ENCODE peak calls at places on chromosomes 5 and 9, in nine cellular contexts. N, Q, D, C, K, R, B, U and O are unnamed samples.

GRCh38 chr9:70642421-70642820 is 228.0 kb upstream of the KLF9 start:
- DNase-seq in C (no peak), B (no peak), Q (no peak), D (no peak), K (peak; percentile 30), R (no peak), U (no peak), N (no peak), O (no peak)

GRCh38 chr9:1320041-1320440 is 269.9 kb downstream of the DMRT2 start:
- DNase-seq in C (no peak), B (no peak), Q (no peak), R (no peak), N (no peak), D (no peak), U (no peak), K (no peak), O (no peak)

GRCh38 chr9:135955981-135956797 is 5.0 kb downstream of the UBAC1 start:
- DNase-seq in U (no peak), K (no peak), R (no peak), N (no peak), C (no peak), Q (no peak), B (no peak), D (no peak), O (no peak)

GRCh38 chr9:129506041-129506440 is 114.9 kb downstream of the C9orf50 start:
- DNase-seq in N (no peak), U (no peak), C (no peak), R (no peak), K (no peak), Q (no peak), B (no peak), D (no peak), O (no peak)

GRCh38 chr5:10632110-10632903 is 68.4 kb downstream of the ANKRD33B start:
- DNase-seq in C (no peak), R (no peak), D (peak; percentile 32), K (no peak), B (peak; percentile 77), Q (peak; percentile 34), U (peak; percentile 83), N (peak; percentile 30), O (no peak)

GRCh38 chr5:20113031-20113685 is 125.2 kb upstream of the CDH18 start:
- DNase-seq in U (no peak), K (no peak), R (peak; percentile 42), Q (no peak), D (no peak), N (no peak), B (peak; percentile 8), C (no peak), O (no peak)

GRCh38 chr5:77138981-77139380 is 51.9 kb upstream of the ZBED3 start:
- DNase-seq in U (peak; percentile 93), R (peak; percentile 39), B (peak; percentile 52), Q (no peak), K (peak; percentile 62), D (no peak), C (peak; percentile 41), N (peak; percentile 45), O (peak; percentile 7)

GRCh38 chr9:4604678-4605095 is 57.4 kb upstream of the PLPP6 start:
- DNase-seq in U (peak; percentile 74), N (peak; percentile 67), C (peak; percentile 69), K (peak; percentile 72), D (peak; percentile 22), Q (peak; percentile 96), B (peak; percentile 80), R (peak; percentile 73), O (peak; percentile 56)

GRCh38 chr5:32538031-32538547 is 47.3 kb upstream of the SUB1 start:
- DNase-seq in C (no peak), N (no peak), B (no peak), K (no peak), Q (no peak), D (no peak), R (peak; percentile 33), U (no peak), O (no peak)

GRCh38 chr5:134784946-134785620 is 26.5 kb downstream of the DDX46 start:
- DNase-seq in B (peak; percentile 43), N (peak; percentile 60), C (no peak), R (peak; percentile 32), K (no peak), U (peak; percentile 25), Q (no peak), D (no peak), O (peak; percentile 78)

GRCh38 chr5:23139338-23140171 is 286.4 kb upstream of the CDH12 start:
- DNase-seq in Q (no peak), N (peak; percentile 5), U (peak; percentile 36), R (peak; percentile 25), D (no peak), B (peak; percentile 27), K (peak; percentile 0), C (no peak), O (no peak)

GRCh38 chr9:96219615-96220257 is 82.2 kb downstream of the HSD17B3 start:
- DNase-seq in B (peak; percentile 18), D (no peak), K (peak; percentile 51), Q (peak; percentile 28), U (peak; percentile 61), N (peak; percentile 18), R (peak; percentile 26), C (no peak), O (peak; percentile 34)

GRCh38 chr5:72760259-72760658 is 56.2 kb upstream of the TNPO1 start:
- DNase-seq in R (peak; percentile 10), B (peak; percentile 54), K (peak; percentile 72), C (no peak), D (no peak), Q (no peak), N (no peak), U (peak; percentile 59), O (peak; percentile 2)

DNA sequence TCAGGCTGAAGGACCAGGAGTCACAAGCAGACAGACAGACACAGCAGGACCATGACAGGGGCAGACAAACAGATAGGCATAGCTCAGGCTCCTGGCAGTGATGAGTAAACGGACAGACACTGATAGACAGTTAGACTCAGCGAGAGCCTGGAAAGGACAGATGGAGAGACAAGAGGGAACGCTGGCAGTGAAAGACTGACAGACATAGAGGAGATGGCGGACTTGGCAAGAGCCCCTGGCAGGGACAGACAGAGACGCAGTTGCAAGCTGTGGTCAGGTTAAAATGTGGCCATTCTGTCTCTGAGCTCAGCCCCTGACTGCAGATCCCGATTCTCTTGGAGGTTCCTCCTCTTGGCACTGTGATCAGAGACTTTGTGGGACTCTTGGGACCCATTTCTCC is 13.6 kb downstream of the CSF2 start:
- DNase-seq in C (peak; percentile 68), K (no peak), D (no peak), Q (no peak), U (no peak), R (no peak), N (no peak), B (no peak), O (no peak)
- TF ChIP-seq CTCF in C (no peak), K (no peak), D (no peak), Q (no peak), U (no peak), R (no peak), N (no peak), B (no peak), O (no peak)

GRCh38 chr5:78961743-78962142 is 23.4 kb downstream of the ARSB start:
- DNase-seq in N (no peak), D (no peak), R (no peak), Q (no peak), U (peak; percentile 81), B (peak; percentile 34), C (no peak), K (peak; percentile 64), O (peak; percentile 33)
- H3K4me3 ChIP-seq in N (no peak overlapping the region), D (no peak overlapping the region), R (no peak overlapping the region), Q (no peak overlapping the region), U (no peak overlapping the region), B (no peak overlapping the region), C (no peak overlapping the region), K (no peak overlapping the region), O (no peak overlapping the region)

GRCh38 chr5:145466533-145466932 is 368.6 kb downstream of the PRELID2 start:
- DNase-seq in B (no peak), K (no peak), N (no peak), C (no peak), Q (no peak), U (no peak), R (no peak), D (no peak), O (no peak)

GRCh38 chr5:145462525-145462924 is 372.6 kb downstream of the PRELID2 start:
- DNase-seq in R (no peak), Q (no peak), U (no peak), D (no peak), N (no peak), B (no peak), K (no peak), C (no peak), O (no peak)

GRCh38 chr5:145465487-145466263 is 369.5 kb downstream of the PRELID2 start:
- DNase-seq in R (no peak), K (no peak), U (no peak), N (no peak), B (no peak), Q (no peak), C (no peak), D (peak; percentile 54), O (peak; percentile 7)

GRCh38 chr5:145464194-145464593 is 370.9 kb downstream of the PRELID2 start:
- DNase-seq in Q (no peak), U (no peak), B (no peak), C (no peak), K (no peak), R (no peak), D (no peak), N (no peak), O (no peak)

DNA sequence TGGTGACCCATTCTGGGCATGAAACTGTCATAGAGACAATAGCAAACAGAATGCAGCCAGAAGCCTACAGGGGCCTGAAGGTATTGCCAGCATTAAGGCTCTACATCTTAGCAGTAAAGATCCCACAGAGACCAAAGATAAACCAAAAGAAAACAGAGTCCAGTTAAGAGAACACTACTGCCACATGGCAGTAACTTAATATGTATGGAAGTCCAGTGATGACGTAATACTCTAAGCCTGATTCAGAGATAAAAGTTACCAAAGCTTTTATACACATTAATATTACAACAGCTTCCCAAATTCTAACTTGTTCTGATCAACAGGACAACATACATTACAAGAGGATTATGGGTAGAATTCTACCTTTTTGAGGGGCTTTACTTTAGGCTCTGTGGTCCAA is 371.5 kb downstream of the PRELID2 start:
- DNase-seq in U (peak; percentile 47), C (no peak), R (peak; percentile 35), D (no peak), B (peak; percentile 45), Q (no peak), N (peak; percentile 44), K (peak; percentile 51), O (peak; percentile 6)
- TF ChIP-seq CTCF in U (no peak), C (no peak), R (no peak), D (no peak), B (no peak), Q (no peak), N (no peak), K (no peak), O (no peak)

GRCh38 chr5:99005506-99005905 is 76.7 kb upstream of the CHD1 start:
- DNase-seq in Q (no peak), U (peak; percentile 51), D (no peak), C (peak; percentile 93), R (no peak), K (peak; percentile 14), B (no peak), N (no peak), O (no peak)

GRCh38 chr5:99004960-99005359 is 76.2 kb upstream of the CHD1 start:
- DNase-seq in N (no peak), C (no peak), K (no peak), Q (no peak), R (no peak), D (no peak), B (no peak), U (peak; percentile 6), O (no peak)

DNA sequence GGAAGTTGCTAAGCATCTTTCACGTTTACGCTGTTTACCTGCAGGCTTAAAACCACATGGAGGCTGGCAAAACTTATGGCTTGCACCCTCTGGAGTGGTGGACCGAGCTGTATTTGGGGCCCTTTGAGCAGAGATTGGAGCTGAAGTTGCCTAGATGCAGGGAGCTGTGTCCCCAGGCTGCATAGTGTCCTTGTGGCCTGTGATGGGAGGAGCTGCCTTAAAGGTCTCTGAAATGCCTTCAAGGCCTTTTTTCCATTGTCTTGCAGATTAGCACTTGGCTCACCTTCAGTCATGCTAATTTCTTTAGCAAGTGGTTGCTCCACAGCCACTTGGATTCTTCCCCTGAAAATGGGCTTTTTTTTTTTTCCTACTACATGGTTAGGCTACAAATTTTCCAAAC is 81.5 kb upstream of the CHD1 start:
- DNase-seq in C (no peak), N (no peak), K (no peak), D (no peak), Q (no peak), R (no peak), U (no peak), B (no peak), O (no peak)
- H3K4me3 ChIP-seq in C (no peak overlapping the region), N (no peak overlapping the region), K (no peak overlapping the region), D (no peak overlapping the region), Q (no peak overlapping the region), R (no peak overlapping the region), U (no peak overlapping the region), B (no peak overlapping the region), O (no peak overlapping the region)